ENCODE peak calls at places on chromosomes 4 and X, in four cellular contexts. V is stimulated activated CD4-positive, alpha-beta T cell treated with anti-CD3 and anti-CD28 coated beads, Interleukin-4, amount 100 ng/mL, for 48 hours; K is naive thymus-derived CD8-positive, alpha-beta T cell; F is activated CD4-positive, alpha-beta T cell treated with anti-CD3 and anti-CD28 coated beads for 4 hours. P is an unnamed sample.

GRCh38 chr4:2194556-2194955 is 47.4 kb downstream of the HAUS3 start:
- DNase-seq in V (no peak), K (no peak), F (no peak), P (no peak)

GRCh38 chrX:13418126-13419091 is 98.6 kb upstream of the ATXN3L start:
- DNase-seq in F (no peak), V (no peak), K (no peak), P (no peak)

GRCh38 chr4:4836044-4836443 is 23.4 kb upstream of the MSX1 start:
- DNase-seq in F (no peak), V (no peak), K (no peak), P (no peak)

GRCh38 chr4:146435962-146436361 is 85.8 kb downstream of the SLC10A7 start:
- DNase-seq in K (no peak), F (no peak), V (no peak), P (no peak)

GRCh38 chrX:16429391-16429790 is 220.6 kb upstream of the S100G start:
- DNase-seq in K (no peak), F (no peak), V (no peak), P (peak)

GRCh38 chrX:81414630-81415029 is 212.7 kb downstream of the SH3BGRL start:
- DNase-seq in V (no peak), F (no peak), K (no peak), P (no peak)

GRCh38 chr4:161404346-161405110 is 759.3 kb downstream of the FSTL5 start:
- DNase-seq in K (no peak), F (no peak), V (no peak), P (no peak)

GRCh38 chr4:83643036-83643435 is 107.1 kb downstream of the GPAT3 start:
- DNase-seq in K (no peak), V (no peak), F (no peak), P (no peak)

GRCh38 chr4:172692701-172693100 is 475.9 kb upstream of the GALNT7 start:
- DNase-seq in F (no peak), K (no peak), V (no peak), P (no peak)

GRCh38 chr4:176439611-176440010 is 119.8 kb downstream of the SPCS3 start:
- DNase-seq in K (no peak), V (no peak), F (no peak), P (no peak)

GRCh38 chr4:12110607-12111006 is 681.9 kb upstream of the HS3ST1 start:
- DNase-seq in V (no peak), K (no peak), F (no peak), P (no peak)

GRCh38 chr4:175330652-175331051 is 412.5 kb downstream of the ADAM29 start:
- DNase-seq in F (no peak), K (no peak), V (no peak), P (no peak)

P was measured in lower lobe of right lung.